ENCODE peak calls at places on chromosome 12, in ten cellular contexts. R is lower lobe of right lung, Y is AG04449, F is glutamatergic neuron, G is BE2C, D is fibroblast of pulmonary artery, Q is progenitor cell of endocrine pancreas, L is natural killer cell, M is astrocyte of the cerebellum, H is fibroblast of the aortic adventitia. C is an unnamed sample.

GRCh38 chr12:110498984-110499706 is 2.8 kb downstream of the VPS29 start:
- DNase-seq in R (no peak), Y (no peak), F (no peak), G (no peak), D (peak; percentile 47), Q (no peak), L (no peak), M (no peak), H (peak; percentile 30), C (peak; percentile 70)

GRCh38 chr12:48118491-48118890 is 673 bp upstream of the PFKM start:
- DNase-seq in R (no peak), Y (no peak), F (no peak), G (no peak), D (no peak), Q (no peak), L (no peak), M (no peak), H (no peak), C (no peak)

GRCh38 chr12:85007836-85008235 is 28.2 kb downstream of the TSPAN19 start:
- DNase-seq in R (no peak), Y (no peak), F (no peak), G (no peak), D (peak; percentile 73), Q (no peak), L (no peak), M (peak; percentile 5), H (peak; percentile 82), C (peak; percentile 70)

GRCh38 chr12:124655317-124656213 is 88.2 kb upstream of the NCOR2 start:
- DNase-seq in R (no peak), Y (peak; percentile 72), F (peak; percentile 87), G (peak; percentile 72), D (peak; percentile 99), Q (no peak), L (no peak), M (peak; percentile 97), H (peak; percentile 96), C (peak; percentile 64)

GRCh38 chr12:34603382-34604035 is 581.2 kb downstream of the ALG10 start:
- DNase-seq in R (no peak), Y (no peak), F (no peak), G (no peak), D (no peak), Q (no peak), L (no peak), M (no peak), H (no peak), C (no peak)

GRCh38 chr12:108193922-108194321 is 64.8 kb downstream of the WSCD2 start:
- DNase-seq in R (no peak), Y (no peak), F (peak; percentile 53), G (peak; percentile 51), D (peak; percentile 16), Q (no peak), L (no peak), M (no peak), H (peak; percentile 17), C (peak; percentile 45)

GRCh38 chr12:127552838-127553237 is 714.1 kb upstream of the TMEM132C start:
- DNase-seq in R (no peak), Y (no peak), F (no peak), G (no peak), D (no peak), Q (no peak), L (no peak), M (no peak), H (no peak), C (no peak)

GRCh38 chr12:31874961-31875608 is 84.1 kb upstream of the RESF1 start:
- DNase-seq in R (peak; percentile 58), Y (peak; percentile 33), F (no peak), G (peak; percentile 19), D (peak; percentile 96), Q (no peak), L (peak; percentile 51), M (no peak), H (peak; percentile 60), C (peak; percentile 79)

GRCh38 chr12:92136883-92137582 is 8.6 kb downstream of the BTG1 start:
- DNase-seq in R (no peak), Y (peak; percentile 65), F (no peak), G (no peak), D (peak; percentile 91), Q (no peak), L (no peak), M (no peak), H (peak; percentile 95), C (peak; percentile 72)

GRCh38 chr12:64826234-64826633 is 1.8 kb downstream of the TBC1D30 start:
- DNase-seq in R (peak; percentile 64), Y (no peak), F (no peak), G (no peak), D (peak; percentile 68), Q (peak; percentile 61), L (peak; percentile 24), M (peak; percentile 60), H (peak; percentile 53), C (no peak)

GRCh38 chr12:124705545-124706138 is 138.2 kb upstream of the NCOR2 start:
- DNase-seq in R (no peak), Y (no peak), F (no peak), G (peak; percentile 28), D (no peak), Q (no peak), L (no peak), M (no peak), H (no peak), C (no peak)

GRCh38 chr12:120719072-120719471 is 6.6 kb upstream of the ACADS start:
- DNase-seq in R (no peak), Y (no peak), F (no peak), G (no peak), D (no peak), Q (no peak), L (no peak), M (no peak), H (no peak), C (no peak)

GRCh38 chr12:120574106-120574505 is 7.1 kb downstream of the POP5 start:
- DNase-seq in R (no peak), Y (no peak), F (no peak), G (no peak), D (no peak), Q (no peak), L (no peak), M (no peak), H (no peak), C (no peak)

GRCh38 chr12:120064054-120064940 is 52.3 kb downstream of the RAB35 start:
- DNase-seq in R (no peak), Y (no peak), F (no peak), G (no peak), D (peak; percentile 7), Q (no peak), L (no peak), M (no peak), H (no peak), C (no peak)

GRCh38 chr12:95784886-95785285 is 5.7 kb downstream of the NTN4 start:
- DNase-seq in R (no peak), Y (no peak), F (no peak), G (no peak), D (no peak), Q (no peak), L (no peak), M (no peak), H (no peak), C (no peak)

GRCh38 chr12:104825408-104825807 is 132.7 kb downstream of the SLC41A2 start:
- DNase-seq in R (no peak), Y (no peak), F (no peak), G (peak; percentile 17), D (peak; percentile 36), Q (no peak), L (no peak), M (no peak), H (no peak), C (peak; percentile 34)
- TF ChIP-seq CTCF in R (peak; percentile 11), Y (no peak), F (peak; percentile 24), G (peak; percentile 52), D (peak; percentile 42), Q (peak; percentile 18), L (peak; percentile 23), M (no peak), H (peak; percentile 17), C (no peak)

GRCh38 chr12:118330421-118331018 is 42.2 kb downstream of the TAOK3 start:
- DNase-seq in R (no peak), Y (peak; percentile 40), F (no peak), G (peak; percentile 32), D (peak; percentile 50), Q (no peak), L (no peak), M (no peak), H (peak; percentile 64), C (no peak)

GRCh38 chr12:118328486-118329340 is 44.0 kb downstream of the TAOK3 start:
- DNase-seq in R (no peak), Y (no peak), F (no peak), G (no peak), D (no peak), Q (no peak), L (no peak), M (no peak), H (no peak), C (no peak)

GRCh38 chr12:118332511-118332910 is 40.2 kb downstream of the TAOK3 start:
- DNase-seq in R (no peak), Y (no peak), F (no peak), G (peak; percentile 13), D (no peak), Q (no peak), L (no peak), M (no peak), H (no peak), C (peak; percentile 26)

GRCh38 chr12:118327381-118327780 is 45.3 kb downstream of the TAOK3 start:
- DNase-seq in R (no peak), Y (no peak), F (no peak), G (no peak), D (no peak), Q (no peak), L (no peak), M (no peak), H (no peak), C (no peak)

DNA sequence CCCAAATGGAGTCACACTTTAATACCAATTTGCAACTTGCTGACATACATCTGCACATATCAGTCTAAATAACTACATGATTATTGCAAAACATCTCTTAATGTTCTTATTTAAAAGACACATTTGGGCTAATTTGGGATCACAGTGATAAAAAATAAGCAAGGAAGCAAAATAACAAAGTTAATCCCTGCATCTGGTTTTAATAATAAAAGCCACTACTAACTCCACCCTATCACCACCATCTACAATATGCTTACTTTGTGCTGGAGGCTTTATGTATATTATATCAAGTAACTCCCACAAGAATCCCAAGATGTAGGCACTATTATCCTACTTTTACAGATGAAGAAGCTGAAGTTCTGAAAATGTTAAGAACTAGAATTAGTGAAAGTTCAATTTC is 45.7 kb downstream of the TAOK3 start:
- DNase-seq in R (no peak), Y (no peak), F (no peak), G (no peak), D (no peak), Q (no peak), L (no peak), M (no peak), H (peak; percentile 42), C (no peak)
- TF ChIP-seq CTCF in R (no peak), Y (no peak), F (no peak), G (no peak), D (no peak), Q (no peak), L (no peak), M (no peak), H (no peak), C (no peak)

GRCh38 chr12:98591209-98591608 is 2.3 kb upstream of the SLC25A3 start:
- DNase-seq in R (no peak), Y (peak; percentile 45), F (no peak), G (no peak), D (peak; percentile 34), Q (no peak), L (no peak), M (no peak), H (no peak), C (no peak)
- TF ChIP-seq CTCF in R (no peak), Y (peak; percentile 19), F (no peak), G (no peak), D (no peak), Q (no peak), L (no peak), M (no peak), H (no peak), C (no peak)

GRCh38 chr12:131836193-131836592 is 8.0 kb downstream of the MMP17 start:
- DNase-seq in R (no peak), Y (no peak), F (no peak), G (peak; percentile 54), D (no peak), Q (no peak), L (no peak), M (no peak), H (peak; percentile 40), C (no peak)
- TF ChIP-seq CTCF in R (peak; percentile 25), Y (peak; percentile 37), F (no peak), G (peak; percentile 59), D (peak; percentile 44), Q (peak; percentile 44), L (no peak), M (peak; percentile 40), H (peak; percentile 48), C (peak; percentile 41)

C was measured in MCF 10A.